ENCODE peak calls at places on chromosomes 4 and X, in four cellular contexts. L is choroid plexus epithelial cell, B is fibroblast of pulmonary artery, K is AG04450. X is an unnamed sample.

GRCh38 chrX:78092296-78092695 is 11.8 kb upstream of the PGK1 start:
- DNase-seq in L (peak), B (peak), K (peak), X (peak)

GRCh38 chr4:86300516-86300915 is 59.3 kb downstream of the MAPK10 start:
- DNase-seq in L (no peak), B (no peak), K (no peak), X (no peak)

GRCh38 chrX:154006965-154007364 is 12.7 kb downstream of the IRAK1 start:
- DNase-seq in L (no peak), B (no peak), K (no peak), X (no peak)

GRCh38 chrX:95427389-95427788 is 1257.3 kb upstream of the DIAPH2 start:
- DNase-seq in L (peak), B (no peak), K (no peak), X (peak)

GRCh38 chrX:118254611-118255010 is 91.3 kb upstream of the WDR44 start:
- DNase-seq in L (peak), B (peak), K (no peak), X (peak)

GRCh38 chr4:101049549-101050001 is 297.8 kb downstream of the PPP3CA start:
- DNase-seq in L (no peak), B (no peak), K (no peak), X (no peak)

GRCh38 chrX:103253608-103254007 is 1.3 kb downstream of the TCEAL8 start:
- DNase-seq in L (peak), B (peak), K (no peak), X (no peak)

GRCh38 chrX:111355523-111356122 is 56.4 kb downstream of the DCX start:
- DNase-seq in L (no peak), B (no peak), K (no peak), X (no peak)

GRCh38 chrX:72127332-72127731 is 4.4 kb downstream of the RTL5 start:
- DNase-seq in L (no peak), B (no peak), K (no peak), X (no peak)

GRCh38 chr4:176404591-176404990 is 84.8 kb downstream of the SPCS3 start:
- DNase-seq in L (peak), B (peak), K (no peak), X (peak)

GRCh38 chr4:76993787-76994641 is 44.5 kb downstream of the SEPTIN11 start:
- DNase-seq in L (no peak), B (no peak), K (no peak), X (no peak)

GRCh38 chr4:184459413-184459812 is 14.9 kb downstream of the IRF2 start:
- DNase-seq in L (peak), B (peak), K (no peak), X (peak)

GRCh38 chr4:2932951-2933565 is 30.1 kb downstream of the NOP14 start:
- DNase-seq in L (no peak), B (no peak), K (no peak), X (no peak)

GRCh38 chr4:108377021-108377420 is 208.3 kb upstream of the LEF1 start:
- DNase-seq in L (no peak), B (no peak), K (no peak), X (no peak)

GRCh38 chr4:180059216-180059881 is 2183.9 kb upstream of the TENM3 start:
- DNase-seq in L (no peak), B (no peak), K (no peak), X (no peak)

GRCh38 chr4:74503580-74503979 is 58.6 kb downstream of the AREG start:
- DNase-seq in L (peak), B (peak), K (no peak), X (peak)

GRCh38 chrX:70129811-70130210 is 3.4 kb upstream of the IGBP1 start:
- DNase-seq in L (no peak), B (peak), K (no peak), X (peak)

GRCh38 chrX:154408659-154409221 is 314 bp downstream of the DNASE1L1 start:
- DNase-seq in L (no peak), B (no peak), K (no peak), X (no peak)

GRCh38 chr4:186190456-186191265 is 706 bp upstream of the CYP4V2 start:
- DNase-seq in L (peak), B (peak), K (no peak), X (no peak)

GRCh38 chr4:6724461-6725111 is 8.6 kb downstream of the BLOC1S4 start:
- DNase-seq in L (peak), B (no peak), K (no peak), X (no peak)

GRCh38 chr4:118969359-118969758 is 80.7 kb downstream of the SYNPO2 start:
- DNase-seq in L (peak), B (peak), K (no peak), X (peak)

GRCh38 chrX:30957753-30958152 is 68.7 kb upstream of the TAB3 start:
- DNase-seq in L (peak), B (peak), K (no peak), X (peak)

GRCh38 chrX:83906921-83907320 is 46.0 kb downstream of the CYLC1 start:
- DNase-seq in L (no peak), B (no peak), K (no peak), X (no peak)

GRCh38 chrX:43121637-43122036 is 343.7 kb upstream of the PPP1R2C start:
- DNase-seq in L (peak), B (peak), K (no peak), X (peak)

GRCh38 chrX:45681891-45682290 is 481.2 kb upstream of the DIPK2B start:
- DNase-seq in L (no peak), B (no peak), K (no peak), X (no peak)

GRCh38 chrX:72041901-72042859 is 89.5 kb downstream of the RTL5 start:
- DNase-seq in L (peak), B (no peak), K (no peak), X (no peak)

GRCh38 chr4:144647095-144647959 is 1.4 kb downstream of the HHIP start:
- DNase-seq in L (peak), B (peak), K (no peak), X (no peak)

GRCh38 chr4:2469192-2469984 is 482 bp downstream of the RNF4 start:
- DNase-seq in L (peak), B (no peak), K (no peak), X (peak)

GRCh38 chrX:30635630-30636029 is 17.6 kb upstream of the GK start:
- DNase-seq in L (peak), B (peak), K (no peak), X (peak)

GRCh38 chrX:19964017-19964710 is 26.7 kb downstream of the BCLAF3 start:
- DNase-seq in L (no peak), B (no peak), K (no peak), X (peak)

GRCh38 chr4:26624042-26624441 is 40.2 kb downstream of the TBC1D19 start:
- DNase-seq in L (peak), B (peak), K (no peak), X (no peak)

GRCh38 chrX:10769165-10769564 is 148.8 kb upstream of the MID1 start:
- DNase-seq in L (peak), B (peak), K (no peak), X (peak)

GRCh38 chr4:139975830-139976272 is 178.1 kb downstream of the MAML3 start:
- DNase-seq in L (peak), B (peak), K (no peak), X (peak)

GRCh38 chr4:28772066-28772465 is 1911.4 kb downstream of the STIM2 start:
- DNase-seq in L (peak), B (peak), K (peak), X (peak)

GRCh38 chrX:119729408-119730201 is 28.8 kb upstream of the SOWAHD start:
- DNase-seq in L (peak), B (peak), K (peak), X (peak)

GRCh38 chrX:140141444-140142029 is 176.2 kb upstream of the CXorf66 start:
- DNase-seq in L (peak), B (peak), K (no peak), X (peak)

DNA sequence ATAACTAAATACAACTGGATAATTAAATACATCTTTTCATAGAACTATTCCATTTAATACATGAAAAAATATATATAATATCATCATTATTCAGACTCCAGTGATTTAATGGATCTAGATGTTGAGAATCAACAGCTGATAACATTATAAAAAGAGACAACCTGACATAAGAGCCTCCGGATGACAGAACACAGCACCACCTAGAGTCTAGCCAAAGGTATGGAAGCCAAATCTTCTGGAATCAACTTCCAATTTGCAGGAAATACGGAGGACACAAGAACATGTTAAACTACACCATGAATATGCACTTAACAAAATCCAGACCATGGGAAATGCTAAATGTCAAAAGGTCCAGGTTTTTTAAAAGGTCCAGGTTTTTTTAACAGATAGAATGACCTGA is 55.0 kb downstream of the LRBA start:
- DNase-seq in L (peak), B (peak), K (no peak), X (peak)
- TF ChIP-seq CTCF in L (peak), B (peak), K (peak), X (peak)

DNA sequence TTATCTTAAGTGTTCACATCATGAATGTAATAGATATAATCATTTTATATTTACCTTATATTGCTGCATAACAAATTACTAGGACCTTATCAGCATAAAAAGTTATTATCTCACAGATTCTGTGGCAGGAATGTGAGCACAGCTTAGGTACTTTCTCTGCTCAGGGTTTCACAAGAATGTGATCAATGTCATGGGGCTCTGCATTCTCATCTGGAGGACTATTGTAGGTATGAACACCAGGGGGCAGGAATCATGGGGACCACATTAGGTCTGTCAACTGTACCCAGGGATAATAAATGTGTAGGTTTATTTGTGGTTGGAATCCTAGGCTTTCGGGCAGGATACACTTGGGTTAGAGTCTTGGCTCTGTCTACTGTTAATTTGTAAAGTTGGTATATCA is 519.2 kb downstream of the ARAP2 start:
- DNase-seq in L (no peak), B (no peak), K (no peak), X (peak)
- TF ChIP-seq CTCF in L (no peak), B (no peak), K (no peak), X (no peak)

GRCh38 chrX:129823115-129823514 is 20.6 kb downstream of the ZDHHC9 start:
- DNase-seq in L (peak), B (peak), K (no peak), X (peak)
- TF ChIP-seq CTCF in L (peak), B (peak), K (peak), X (peak)

DNA sequence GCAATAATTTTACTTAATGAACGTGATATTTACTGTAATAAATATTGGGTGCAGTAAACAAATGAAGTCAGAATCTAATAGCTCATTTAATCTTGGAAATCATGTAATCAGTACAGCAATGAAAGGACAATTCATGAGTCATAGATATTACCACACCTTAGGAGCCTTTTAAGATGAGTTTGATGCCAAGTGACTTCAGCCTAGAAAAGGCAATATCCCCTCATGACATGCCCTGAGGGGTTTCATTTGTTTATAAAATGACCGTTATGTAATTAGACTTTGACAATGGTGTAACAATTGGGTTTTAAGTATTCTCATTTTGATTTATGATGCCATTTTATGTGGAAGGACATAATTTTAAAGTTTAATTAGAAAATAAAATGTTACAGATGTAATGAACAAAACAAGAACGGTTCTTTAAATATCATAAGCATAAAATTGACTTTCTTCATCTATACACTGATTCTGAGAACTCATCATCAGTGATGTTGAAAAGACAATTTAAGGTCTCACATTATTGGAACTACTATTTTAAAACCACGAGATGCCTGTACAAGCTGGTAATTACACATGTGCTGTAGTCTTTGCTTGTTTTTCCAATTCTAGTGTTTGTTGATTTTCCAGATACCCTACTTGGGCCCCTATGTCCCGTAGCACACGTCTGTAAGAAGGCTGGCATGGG is 5.0 kb downstream of the FGF2 start:
- DNase-seq in L (peak), B (no peak), K (no peak), X (peak)
- TF ChIP-seq CTCF in L (no peak), B (no peak), K (no peak), X (no peak)

DNA sequence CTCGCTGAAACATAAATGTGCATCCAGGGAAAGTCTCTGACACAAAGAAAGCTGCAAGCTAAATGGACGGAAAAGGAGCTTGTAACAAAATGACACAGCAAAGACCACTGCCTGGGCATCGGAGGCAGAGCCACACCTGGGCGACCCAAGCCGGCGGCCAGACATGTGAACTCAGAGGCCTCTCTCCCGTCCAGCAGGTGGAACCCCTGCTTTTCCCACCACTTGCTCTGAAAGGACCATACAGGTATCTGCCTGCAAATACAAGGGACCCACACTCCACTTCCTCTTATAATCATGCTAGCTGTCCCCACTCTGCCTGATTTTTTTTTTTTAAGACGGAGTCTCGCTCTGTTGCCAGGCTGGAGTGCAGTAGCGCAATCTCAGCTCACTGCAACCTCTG is 12.0 kb downstream of the CPLX1 start:
- DNase-seq in L (no peak), B (no peak), K (no peak), X (no peak)
- TF ChIP-seq CTCF in L (no peak), B (no peak), K (peak), X (no peak)

DNA sequence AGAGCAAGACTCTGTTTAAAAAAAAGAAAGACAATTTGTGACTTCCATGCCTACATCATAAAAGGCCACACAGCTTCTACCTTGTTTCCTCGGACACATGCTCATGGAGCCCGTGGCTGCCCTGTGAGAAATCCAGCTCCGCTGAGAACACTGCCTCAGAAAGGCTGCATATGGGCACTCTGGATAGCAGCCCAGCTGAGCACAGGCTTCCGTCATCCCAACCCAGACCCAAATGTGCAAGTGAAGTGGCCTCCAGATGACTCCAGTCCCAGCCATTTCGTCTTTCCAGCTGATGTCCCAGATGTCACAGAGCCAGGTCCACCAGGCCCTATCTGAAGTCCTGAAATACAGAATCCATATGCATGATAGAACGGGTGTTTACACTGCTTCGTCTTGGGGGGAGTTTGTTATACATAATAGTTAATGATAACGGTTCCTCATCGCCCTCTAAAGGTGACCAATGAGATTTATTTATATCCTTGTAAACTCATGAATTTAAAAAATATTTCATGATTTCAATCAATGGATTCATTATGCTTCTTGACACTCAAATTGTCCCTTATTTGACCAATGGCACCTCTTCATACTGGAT is 72.7 kb upstream of the TRIM2 start:
- DNase-seq in L (peak), B (peak), K (no peak), X (no peak)
- TF ChIP-seq CTCF in L (no peak), B (peak), K (peak), X (peak)

DNA sequence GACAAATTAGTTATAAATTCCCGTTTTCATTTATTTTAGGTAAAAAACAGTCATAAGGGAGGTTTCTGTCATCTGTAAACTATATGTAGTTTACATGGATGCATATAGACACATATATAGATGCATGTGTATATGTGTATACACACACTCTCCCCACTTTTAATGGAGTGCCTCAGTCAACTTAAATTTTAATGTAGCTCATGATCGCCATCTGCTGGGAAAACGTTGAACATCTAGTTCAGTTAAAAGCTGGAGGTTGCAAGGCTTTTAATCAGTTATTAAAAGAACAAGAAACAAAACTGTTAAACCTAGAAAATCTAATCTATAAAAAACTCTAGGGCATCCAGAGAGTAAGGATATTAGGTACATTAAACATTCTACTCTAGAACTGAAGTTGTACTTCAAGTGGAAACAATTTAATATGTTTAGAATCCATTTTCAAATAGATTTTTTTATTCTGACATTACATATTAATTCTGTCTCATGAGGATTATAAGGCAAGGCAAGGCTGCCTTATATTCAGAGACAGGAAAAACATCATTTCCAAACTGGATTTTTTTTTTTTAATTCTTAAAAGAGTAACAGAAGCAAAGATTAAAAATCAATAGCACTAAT is 122.6 kb downstream of the SHISA3 start:
- DNase-seq in L (peak), B (peak), K (peak), X (peak)
- TF ChIP-seq CTCF in L (peak), B (peak), K (peak), X (peak)